ENCODE peak calls at places on chromosomes 12 and 14, in ten cellular contexts. J is AG10803; H is GM03348; U is HT-29; A is effector memory CD4-positive, alpha-beta T cell; T is fibroblast of pulmonary artery; X is fibroblast of gingiva; I is stimulated activated CD4-positive, alpha-beta T cell treated with anti-CD3 and anti-CD28 coated beads, TNF-alpha, amount 100 ng/mL, for 48 hours; Y is ELR; Q is GM18507. R is an unnamed sample.

GRCh38 chr12:68803948-68804653 is 3.9 kb upstream of the MDM2 start:
- DNase-seq in X (no peak), Q (no peak), H (no peak), U (no peak), J (no peak), Y (no peak), I (no peak), A (no peak), T (no peak), R (no peak)

GRCh38 chr12:89140580-89141236 is 211.6 kb downstream of the DUSP6 start:
- DNase-seq in A (no peak), Q (no peak), Y (no peak), J (peak; percentile 82), X (peak; percentile 95), I (no peak), T (peak; percentile 60), H (peak; percentile 11), U (no peak), R (no peak)

GRCh38 chr12:31117203-31118011 is 43.7 kb downstream of the DDX11 start:
- DNase-seq in J (no peak), Q (no peak), U (peak; percentile 78), X (no peak), H (peak; percentile 57), Y (peak; percentile 42), I (peak; percentile 18), A (no peak), T (no peak), R (peak; percentile 66)

GRCh38 chr14:22226381-22226780 is 362.6 kb downstream of the DAD1 start:
- DNase-seq in J (no peak), Q (no peak), Y (peak; percentile 1), T (no peak), H (no peak), U (no peak), X (no peak), A (no peak), I (no peak), R (no peak)

GRCh38 chr14:34824826-34825225 is 50.3 kb downstream of the BAZ1A start:
- DNase-seq in A (no peak), J (peak; percentile 53), X (no peak), Y (no peak), H (no peak), U (no peak), Q (no peak), T (no peak), I (no peak), R (no peak)

GRCh38 chr12:130119241-130119861 is 42.9 kb upstream of the FZD10 start:
- DNase-seq in Q (no peak), H (no peak), J (no peak), Y (no peak), T (no peak), X (no peak), U (no peak), I (peak; percentile 11), A (no peak), R (no peak)

GRCh38 chr12:7352661-7353060 is 48.8 kb downstream of the ACSM4 start:
- DNase-seq in U (no peak), A (no peak), Q (no peak), J (no peak), T (no peak), H (no peak), Y (no peak), X (no peak), I (no peak), R (no peak)

GRCh38 chr14:49615776-49616175 is 4.7 kb downstream of the RPL36AL start:
- DNase-seq in J (no peak), H (no peak), X (peak; percentile 33), Y (no peak), Q (no peak), A (no peak), I (no peak), T (peak; percentile 43), U (no peak), R (no peak)

GRCh38 chr12:2051700-2052625 is 824 bp upstream of the CACNA1C start:
- DNase-seq in U (no peak), H (peak; percentile 49), A (no peak), Y (no peak), Q (no peak), I (no peak), J (no peak), X (no peak), T (no peak), R (no peak)

GRCh38 chr14:58844544-58844943 is 206.8 kb downstream of the DACT1 start:
- DNase-seq in T (no peak), Q (no peak), Y (no peak), J (no peak), U (no peak), I (no peak), A (no peak), H (no peak), X (no peak), R (no peak)

GRCh38 chr12:84272324-84272723 is 640.3 kb downstream of the SLC6A15 start:
- DNase-seq in X (no peak), T (peak; percentile 25), U (no peak), H (no peak), I (no peak), Y (no peak), Q (no peak), J (no peak), A (no peak), R (no peak)

GRCh38 chr12:65824314-65824563 is at the start of gene HMGA2:
- DNase-seq in U (no peak), I (no peak), J (peak; percentile 72), A (no peak), T (peak; percentile 81), Y (no peak), H (peak; percentile 66), Q (no peak), X (no peak), R (no peak)

GRCh38 chr14:66119805-66120204 is 366.4 kb upstream of the CCDC196 start:
- DNase-seq in U (no peak), J (no peak), I (no peak), H (no peak), Q (no peak), A (no peak), X (no peak), Y (no peak), T (no peak), R (no peak)

GRCh38 chr12:120115692-120116442 is 686 bp downstream of the RAB35 start:
- DNase-seq in Y (peak; percentile 74), J (peak; percentile 39), Q (no peak), X (peak; percentile 21), H (no peak), I (peak; percentile 32), T (peak; percentile 47), U (peak; percentile 33), A (no peak), R (peak; percentile 25)

GRCh38 chr12:104312202-104312601 is 8.7 kb downstream of the EID3 start:
- DNase-seq in I (no peak), Q (no peak), Y (no peak), J (no peak), A (no peak), H (no peak), X (no peak), U (no peak), T (no peak), R (no peak)

GRCh38 chr12:125210104-125210755 is 145.0 kb downstream of the AACS start:
- DNase-seq in I (no peak), H (no peak), Y (no peak), U (no peak), A (no peak), J (no peak), X (no peak), Q (no peak), T (no peak), R (no peak)

GRCh38 chr14:76924363-76925151 is 98.3 kb downstream of the LRRC74A start:
- DNase-seq in I (no peak), Y (no peak), X (no peak), T (no peak), H (no peak), Q (no peak), U (no peak), J (no peak), A (no peak), R (no peak)

GRCh38 chr14:67567654-67568053 is 32.4 kb downstream of the PIGH start:
- DNase-seq in A (no peak), T (no peak), Q (no peak), Y (no peak), U (no peak), X (no peak), J (no peak), I (no peak), H (no peak), R (no peak)

GRCh38 chr14:89298056-89298834 is 118.8 kb downstream of the FOXN3 start:
- DNase-seq in Q (no peak), J (no peak), Y (no peak), T (no peak), A (no peak), X (no peak), H (no peak), I (no peak), U (no peak), R (no peak)

GRCh38 chr12:77925536-77926108 is 94.9 kb downstream of the NAV3 start:
- DNase-seq in I (peak; percentile 0), X (peak; percentile 94), J (peak; percentile 99), U (peak; percentile 91), Q (peak; percentile 28), A (no peak), T (peak; percentile 97), H (peak; percentile 60), Y (peak; percentile 92), R (no peak)

R was measured in stimulated activated effector memory CD8-positive, alpha-beta T cell treated with anti-CD3 and anti-CD28 coated beads, Interleukin-12 subunit alpha, Interleukin-12 subunit beta, amount 100 ng/mL, for 72 hours.